ENCODE peak calls at places on chromosomes 13 and 19, in ten cellular contexts. O, W, P, I, L, C, M, X, E and N are unnamed samples. For H3K4me1, the result is how much of the 10 kb centered on the place peaks cover.

GRCh38 chr19:35869327-35870123 is 1.2 kb downstream of the APLP1 start:
- DNase-seq in O (peak), W (peak), P (peak), I (peak), L (no peak), C (peak), M (peak), X (peak), E (peak), N (peak)

GRCh38 chr13:51070005-51070649 is 40.9 kb downstream of the C13orf42 start:
- DNase-seq in O (no peak), W (peak), P (peak), I (peak), L (peak), C (peak), M (peak), X (peak), E (peak), N (peak)

GRCh38 chr19:10286803-10287737 is at the start of gene ICAM4:
- DNase-seq in O (no peak), W (no peak), P (no peak), I (no peak), L (no peak), C (peak), M (peak), X (peak), E (no peak), N (peak)

GRCh38 chr13:52371736-52372247 is 34.2 kb downstream of the THSD1 start:
- DNase-seq in O (no peak), W (peak), P (no peak), I (peak), L (no peak), C (peak), M (peak), X (no peak), E (no peak), N (no peak)

GRCh38 chr13:44934724-44935123 is 54.5 kb downstream of the NUFIP1 start:
- DNase-seq in O (no peak), W (peak), P (no peak), I (no peak), L (no peak), C (peak), M (no peak), X (no peak), E (no peak), N (no peak)

GRCh38 chr13:92137519-92137918 is 739.1 kb downstream of the GPC5 start:
- DNase-seq in O (no peak), W (peak), P (no peak), I (no peak), L (no peak), C (no peak), M (no peak), X (no peak), E (no peak), N (no peak)

GRCh38 chr13:87274209-87274819 is 396.9 kb upstream of the SLITRK5 start:
- DNase-seq in O (no peak), W (peak), P (no peak), I (peak), L (no peak), C (peak), M (peak), X (no peak), E (no peak), N (no peak)

GRCh38 chr19:41895745-41896580 is 13.0 kb downstream of the ARHGEF1 start:
- DNase-seq in O (no peak), W (no peak), P (no peak), I (no peak), L (no peak), C (no peak), M (peak), X (no peak), E (no peak), N (no peak)

GRCh38 chr13:23321534-23322241 is 111.8 kb downstream of the SACS start:
- DNase-seq in O (no peak), W (peak), P (no peak), I (peak), L (no peak), C (peak), M (no peak), X (peak), E (no peak), N (peak)

GRCh38 chr13:82458169-82458568 is 1424.1 kb downstream of the SLITRK1 start:
- DNase-seq in O (no peak), W (no peak), P (no peak), I (no peak), L (no peak), C (no peak), M (no peak), X (no peak), E (no peak), N (no peak)

GRCh38 chr13:19836472-19836871 is 27.0 kb downstream of the ZMYM5 start:
- DNase-seq in O (no peak), W (peak), P (no peak), I (no peak), L (no peak), C (peak), M (no peak), X (no peak), E (no peak), N (no peak)

GRCh38 chr13:34349091-34349722 is 531.3 kb downstream of the RFC3 start:
- DNase-seq in O (no peak), W (peak), P (no peak), I (no peak), L (peak), C (peak), M (no peak), X (peak), E (no peak), N (peak)

GRCh38 chr19:54570316-54570715 is 3.3 kb upstream of the LILRA2 start:
- DNase-seq in O (no peak), W (no peak), P (no peak), I (no peak), L (no peak), C (no peak), M (no peak), X (no peak), E (no peak), N (no peak)

GRCh38 chr13:57286511-57287098 is 119.6 kb downstream of the PRR20E start:
- DNase-seq in O (no peak), W (no peak), P (peak), I (no peak), L (no peak), C (no peak), M (no peak), X (no peak), E (peak), N (no peak)

GRCh38 chr19:55358943-55359908 is 3.8 kb downstream of the GARIN5B start:
- DNase-seq in O (no peak), W (no peak), P (no peak), I (no peak), L (no peak), C (no peak), M (no peak), X (no peak), E (no peak), N (no peak)

GRCh38 chr13:30415430-30416030 is 6.8 kb upstream of the UBE2L5 start:
- DNase-seq in O (no peak), W (peak), P (no peak), I (no peak), L (no peak), C (no peak), M (no peak), X (no peak), E (no peak), N (no peak)

GRCh38 chr19:703651-704446 is 4.9 kb upstream of the PALM start:
- DNase-seq in O (no peak), W (no peak), P (peak), I (peak), L (peak), C (peak), M (peak), X (peak), E (peak), N (peak)

GRCh38 chr19:14413765-14414171 is 5.4 kb downstream of the DDX39A start:
- DNase-seq in O (no peak), W (peak), P (no peak), I (no peak), L (no peak), C (peak), M (no peak), X (no peak), E (no peak), N (no peak)

GRCh38 chr19:14410775-14411134 is 8.4 kb downstream of the DDX39A start:
- DNase-seq in O (no peak), W (no peak), P (no peak), I (no peak), L (no peak), C (no peak), M (no peak), X (no peak), E (no peak), N (no peak)

GRCh38 chr19:14411161-14411560 is 8.0 kb downstream of the DDX39A start:
- DNase-seq in O (no peak), W (no peak), P (no peak), I (no peak), L (no peak), C (no peak), M (no peak), X (no peak), E (no peak), N (no peak)

GRCh38 chr19:14412436-14413071 is 6.6 kb downstream of the DDX39A start:
- DNase-seq in O (no peak), W (no peak), P (peak), I (no peak), L (no peak), C (no peak), M (no peak), X (no peak), E (no peak), N (no peak)

DNA sequence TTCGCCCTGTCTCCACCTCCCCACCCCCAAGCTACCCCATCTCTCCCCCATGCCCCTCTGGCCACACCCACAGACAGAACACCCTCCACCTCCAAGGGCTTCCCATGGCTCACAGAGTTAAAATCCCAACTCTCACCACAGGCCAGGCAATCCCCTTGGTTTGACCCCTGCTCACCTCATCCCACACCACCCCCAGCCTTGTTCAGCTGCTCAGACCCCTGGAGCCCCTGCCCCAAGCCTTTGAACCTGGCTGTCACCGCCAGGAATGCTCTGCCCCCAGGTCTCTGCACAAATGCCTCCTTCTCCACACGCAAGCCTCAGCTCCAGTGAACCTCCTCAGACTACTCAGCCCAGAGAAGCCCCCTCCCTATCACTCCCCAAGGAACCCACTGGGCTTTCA is 5.8 kb downstream of the DDX39A start:
- DNase-seq in O (no peak), W (no peak), P (peak), I (no peak), L (no peak), C (no peak), M (no peak), X (no peak), E (no peak), N (no peak)
- H3K4me1 ChIP-seq in O (under half), W (under half), P (half or more), I (under half), L (under half), C (under half), M (under half), X (under half), E (under half), N (half or more)

GRCh38 chr19:28289294-28290063 is 923.5 kb downstream of the UQCRFS1 start:
- DNase-seq in O (no peak), W (peak), P (no peak), I (no peak), L (no peak), C (no peak), M (no peak), X (no peak), E (no peak), N (no peak)
- H3K27ac ChIP-seq in O (no peak), W (no peak), P (no peak), I (no peak), L (no peak), C (no peak), M (no peak), X (peak), E (peak), N (no peak)

GRCh38 chr19:2048104-2048958 is 2.7 kb downstream of the MKNK2 start:
- DNase-seq in O (no peak), W (no peak), P (no peak), I (no peak), L (no peak), C (no peak), M (no peak), X (no peak), E (peak), N (no peak)

GRCh38 chr19:2046046-2046907 is 4.8 kb downstream of the MKNK2 start:
- DNase-seq in O (no peak), W (no peak), P (no peak), I (no peak), L (no peak), C (no peak), M (no peak), X (no peak), E (peak), N (no peak)

GRCh38 chr19:2047076-2047448 is 4.0 kb downstream of the MKNK2 start:
- DNase-seq in O (no peak), W (no peak), P (peak), I (no peak), L (no peak), C (no peak), M (no peak), X (no peak), E (no peak), N (no peak)

GRCh38 chr19:2048959-2049740 is 1.9 kb downstream of the MKNK2 start:
- DNase-seq in O (no peak), W (no peak), P (peak), I (no peak), L (no peak), C (no peak), M (no peak), X (no peak), E (no peak), N (no peak)

GRCh38 chr19:2047449-2048103 is 3.5 kb downstream of the MKNK2 start:
- DNase-seq in O (no peak), W (no peak), P (peak), I (no peak), L (no peak), C (no peak), M (no peak), X (no peak), E (peak), N (peak)
- H3K4me1 ChIP-seq in O (under half), W (under half), P (half or more), I (half or more), L (half or more), C (under half), M (under half), X (under half), E (half or more), N (half or more)

GRCh38 chr19:49589391-49589790 is 1.6 kb upstream of the PRR12 start:
- DNase-seq in O (no peak), W (no peak), P (peak), I (no peak), L (no peak), C (no peak), M (no peak), X (no peak), E (no peak), N (no peak)
- H3K27ac ChIP-seq in O (no peak), W (no peak), P (no peak), I (peak), L (peak), C (no peak), M (no peak), X (peak), E (peak), N (peak)

GRCh38 chr19:5285955-5286354 is 54.7 kb downstream of the PTPRS start:
- DNase-seq in O (no peak), W (no peak), P (no peak), I (no peak), L (no peak), C (no peak), M (no peak), X (no peak), E (no peak), N (no peak)
- H3K4me1 ChIP-seq in O (under half), W (under half), P (under half), I (under half), L (under half), C (under half), M (under half), X (under half), E (under half), N (under half)

GRCh38 chr13:71378992-71379905 is 487.8 kb downstream of the DACH1 start:
- DNase-seq in O (no peak), W (peak), P (no peak), I (no peak), L (no peak), C (no peak), M (peak), X (no peak), E (no peak), N (no peak)
- H3K27ac ChIP-seq in O (no peak), W (peak), P (no peak), I (no peak), L (peak), C (peak), M (no peak), X (peak), E (no peak), N (no peak)

GRCh38 chr19:4909897-4910593 is 744 bp downstream of the UHRF1 start:
- DNase-seq in O (peak), W (peak), P (peak), I (peak), L (peak), C (peak), M (peak), X (peak), E (peak), N (peak)

GRCh38 chr19:4910594-4911273 is 1.4 kb downstream of the UHRF1 start:
- DNase-seq in O (no peak), W (peak), P (no peak), I (no peak), L (no peak), C (peak), M (peak), X (no peak), E (peak), N (no peak)

GRCh38 chr19:4911314-4911713 is 2.0 kb downstream of the UHRF1 start:
- DNase-seq in O (no peak), W (peak), P (no peak), I (no peak), L (no peak), C (peak), M (no peak), X (no peak), E (no peak), N (no peak)

GRCh38 chr19:4913996-4914735 is 4.9 kb downstream of the UHRF1 start:
- DNase-seq in O (no peak), W (peak), P (peak), I (no peak), L (no peak), C (peak), M (peak), X (no peak), E (no peak), N (no peak)

DNA sequence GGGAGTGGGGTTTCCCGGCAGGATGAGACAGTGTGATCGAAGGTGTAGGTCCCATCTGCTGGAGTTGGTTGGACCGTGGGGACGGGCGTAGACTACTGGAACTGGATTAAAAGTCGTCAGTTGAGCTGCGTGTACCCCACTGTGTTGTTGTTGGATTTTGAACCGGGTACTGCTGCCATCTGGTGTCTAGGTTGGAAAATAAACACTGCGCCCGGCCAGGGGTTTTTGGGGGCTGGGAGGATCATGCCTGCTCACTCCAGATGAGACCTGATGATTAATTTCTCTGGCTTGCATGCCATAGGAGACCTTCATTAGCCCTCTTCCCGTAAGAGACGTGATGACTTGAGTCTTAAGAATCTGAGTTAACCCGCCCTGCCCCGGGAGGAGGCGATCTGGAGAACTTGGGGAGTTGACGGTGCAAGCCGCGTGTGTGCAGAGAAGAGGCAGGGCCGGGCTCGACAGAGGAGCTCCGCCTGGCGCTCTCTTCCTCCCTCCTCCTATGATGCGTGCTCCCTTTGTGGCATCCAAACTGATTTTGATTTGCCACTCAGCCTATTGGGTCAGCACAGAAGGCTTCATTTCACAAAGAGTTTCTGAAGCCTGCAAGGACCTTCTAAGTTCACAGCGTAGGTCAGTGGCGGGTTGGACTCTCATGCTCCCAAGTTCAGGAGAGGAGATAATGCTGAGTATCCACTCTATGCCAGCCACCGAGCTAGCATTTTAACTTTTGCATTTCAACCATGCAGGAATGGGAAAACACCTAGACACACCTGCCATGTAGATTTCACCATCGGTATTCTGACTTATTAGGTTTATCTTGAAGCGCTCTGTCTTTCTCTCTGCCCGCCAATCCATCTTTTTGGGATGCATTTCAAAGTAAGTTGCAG is 2.7 kb downstream of the UHRF1 start:
- DNase-seq in O (peak), W (peak), P (peak), I (peak), L (peak), C (peak), M (peak), X (peak), E (peak), N (no peak)
- H3K4me1 ChIP-seq in O (under half), W (under half), P (half or more), I (half or more), L (under half), C (under half), M (under half), X (under half), E (under half), N (under half)

DNA sequence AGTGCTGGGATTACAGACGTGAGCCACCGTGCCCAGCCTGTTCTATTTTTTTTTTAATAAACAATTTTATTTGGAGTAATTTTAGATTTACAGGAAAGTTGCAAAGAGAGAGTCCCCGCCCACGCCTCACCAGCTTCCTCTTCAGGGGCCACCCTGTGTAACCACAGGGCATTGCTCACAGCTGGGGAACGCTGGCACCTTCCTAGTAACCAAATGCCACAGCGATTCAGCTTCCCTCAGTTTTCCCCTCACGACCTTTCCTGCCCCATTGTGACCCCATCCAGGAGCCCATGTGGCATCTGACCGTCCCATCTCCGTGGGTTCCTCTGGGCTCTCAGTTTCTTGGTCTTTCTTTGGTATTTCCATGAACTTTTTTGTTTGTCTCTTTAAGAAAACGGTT is 83.9 kb downstream of the GNG7 start:
- DNase-seq in O (no peak), W (peak), P (peak), I (peak), L (no peak), C (peak), M (no peak), X (no peak), E (no peak), N (peak)
- H3K27ac ChIP-seq in O (no peak), W (no peak), P (peak), I (peak), L (no peak), C (no peak), M (no peak), X (no peak), E (no peak), N (no peak)

GRCh38 chr19:43638991-43639494 is 607 bp downstream of the CADM4 start:
- DNase-seq in O (no peak), W (no peak), P (no peak), I (no peak), L (no peak), C (no peak), M (no peak), X (no peak), E (no peak), N (no peak)
- H3K4me1 ChIP-seq in O (under half), W (under half), P (under half), I (under half), L (under half), C (under half), M (under half), X (under half), E (under half), N (under half)

GRCh38 chr19:7368456-7368855 is 19.7 kb downstream of the ARHGEF18 start:
- DNase-seq in O (no peak), W (no peak), P (no peak), I (no peak), L (no peak), C (no peak), M (no peak), X (peak), E (no peak), N (no peak)
- H3K27ac ChIP-seq in O (no peak), W (no peak), P (no peak), I (peak), L (peak), C (no peak), M (no peak), X (peak), E (no peak), N (peak)